ENCODE peak calls at places on chromosome X, in five cellular contexts. P is aorta, V is ascending aorta, B is cardiac muscle cell, T is ovary. J is an unnamed sample.

GRCh38 chrX:150310881-150311280 is 52.2 kb upstream of the MAMLD1 start:
- DNase-seq in B (no peak), P (no peak), T (no peak), V (peak; percentile 13), J (no peak)

GRCh38 chrX:69538321-69538876 is 34.3 kb downstream of the NALF2 start:
- DNase-seq in P (peak; percentile 93), V (peak; percentile 72), B (peak; percentile 79), T (peak; percentile 80), J (peak; percentile 66)

GRCh38 chrX:68997911-68998310 is 167.3 kb downstream of the PJA1 start:
- DNase-seq in V (peak; percentile 70), T (peak; percentile 70), B (peak; percentile 88), P (no peak), J (peak; percentile 70)

GRCh38 chrX:9492901-9493300 is 28.0 kb downstream of the TBL1X start:
- DNase-seq in B (no peak), T (no peak), V (no peak), P (no peak), J (no peak)

GRCh38 chrX:45771560-45772340 is 571.1 kb upstream of the DIPK2B start:
- DNase-seq in V (no peak), B (peak; percentile 63), P (peak; percentile 72), T (no peak), J (peak; percentile 28)

GRCh38 chrX:110044531-110045249 is 41.8 kb downstream of the TMEM164 start:
- DNase-seq in V (no peak), T (no peak), B (no peak), P (no peak), J (no peak)

GRCh38 chrX:40167240-40168182 is 69.8 kb upstream of the BCOR start:
- DNase-seq in P (peak; percentile 85), T (peak; percentile 70), V (peak; percentile 67), B (no peak), J (no peak)

GRCh38 chrX:28752330-28752729 is 165.1 kb downstream of the IL1RAPL1 start:
- DNase-seq in B (no peak), V (no peak), T (no peak), P (no peak), J (no peak)

GRCh38 chrX:67692246-67692645 is 148.4 kb downstream of the AR start:
- DNase-seq in B (peak; percentile 50), P (no peak), V (no peak), T (no peak), J (no peak)

GRCh38 chrX:150879855-150880807 is 18.3 kb downstream of the CD99L2 start:
- DNase-seq in T (no peak), P (no peak), V (no peak), B (no peak), J (no peak)

GRCh38 chrX:57137481-57137880 is 284 bp upstream of the SPIN2A start:
- DNase-seq in T (no peak), V (no peak), P (no peak), B (peak; percentile 57), J (no peak)

GRCh38 chrX:64975491-64975890 is 759 bp downstream of the ZC4H2 start:
- DNase-seq in P (peak; percentile 76), B (peak; percentile 14), T (peak; percentile 30), V (no peak), J (peak; percentile 23)

GRCh38 chrX:11446331-11446730 is 153.1 kb downstream of the AMELX start:
- DNase-seq in B (peak; percentile 76), T (no peak), P (no peak), V (no peak), J (no peak)

GRCh38 chrX:108439434-108439883 is at the start of gene COL4A5:
- DNase-seq in T (peak; percentile 49), P (peak; percentile 71), V (peak; percentile 63), B (peak; percentile 90), J (peak; percentile 23)

GRCh38 chrX:38692961-38693360 is 108.3 kb upstream of the MID1IP1 start:
- DNase-seq in T (no peak), P (no peak), V (no peak), B (no peak), J (no peak)

GRCh38 chrX:118497180-118497814 is 1.7 kb downstream of the DOCK11 start:
- DNase-seq in B (no peak), P (no peak), V (no peak), T (no peak), J (no peak)

GRCh38 chrX:37599735-37600134 is 28.3 kb downstream of the LANCL3 start:
- DNase-seq in P (no peak), B (no peak), T (no peak), V (no peak), J (no peak)

GRCh38 chrX:124239911-124240310 is 92.5 kb upstream of the TEX13D start:
- DNase-seq in P (no peak), B (no peak), V (no peak), T (no peak), J (no peak)

GRCh38 chrX:150848914-150849365 is 49.5 kb downstream of the CD99L2 start:
- DNase-seq in T (no peak), B (peak; percentile 29), P (no peak), V (no peak), J (peak; percentile 5)

GRCh38 chrX:41653125-41653524 is 35.6 kb upstream of the GPR34 start:
- DNase-seq in T (no peak), P (no peak), B (no peak), V (no peak), J (no peak)

GRCh38 chrX:131841496-131842410 is 181.3 kb upstream of the STK26 start:
- DNase-seq in V (no peak), P (no peak), T (no peak), B (peak; percentile 63), J (peak; percentile 29)

GRCh38 chrX:49238735-49239134 is 3.5 kb downstream of the CCDC22 start:
- DNase-seq in T (no peak), B (no peak), P (no peak), V (no peak), J (no peak)

GRCh38 chrX:48468693-48469691 is 1.1 kb downstream of the SLC38A5 start:
- DNase-seq in B (no peak), T (no peak), V (no peak), P (no peak), J (no peak)

GRCh38 chrX:10118530-10118929 is 38.2 kb upstream of the CLCN4 start:
- DNase-seq in V (no peak), T (no peak), P (no peak), B (no peak), J (no peak)

GRCh38 chrX:15913161-15913560 is 58.5 kb upstream of the AP1S2 start:
- DNase-seq in P (no peak), B (no peak), T (no peak), V (no peak), J (no peak)

GRCh38 chrX:26783512-26784225 is 567.7 kb downstream of the MAGEB5 start:
- DNase-seq in V (no peak), P (no peak), B (peak; percentile 6), T (no peak), J (peak; percentile 58)

GRCh38 chrX:2500681-2501151 is at the start of the genes DHRSX and ZBED1:
- DNase-seq in B (peak; percentile 47), P (peak; percentile 85), V (no peak), T (peak; percentile 66), J (peak; percentile 50)

GRCh38 chrX:30593435-30594200 is 16.1 kb upstream of the TASL start:
- DNase-seq in P (no peak), B (no peak), V (no peak), T (no peak), J (no peak)

GRCh38 chrX:151161690-151162089 is 14.7 kb upstream of the GPR50 start:
- DNase-seq in P (no peak), B (no peak), V (no peak), T (no peak), J (no peak)

GRCh38 chrX:11688201-11688600 is 22.5 kb upstream of the ARHGAP6 start:
- DNase-seq in T (no peak), V (no peak), B (no peak), P (no peak), J (no peak)

GRCh38 chrX:39894626-39895025 is 203.1 kb downstream of the BCOR start:
- DNase-seq in P (no peak), B (peak; percentile 30), T (no peak), V (no peak), J (no peak)

GRCh38 chrX:47145408-47146120 is 543 bp downstream of the RBM10 start:
- DNase-seq in B (no peak), T (no peak), P (no peak), V (no peak), J (no peak)

GRCh38 chrX:63764946-63765345 is 20.1 kb downstream of the ARHGEF9 start:
- DNase-seq in P (no peak), V (no peak), T (no peak), B (no peak), J (no peak)

GRCh38 chrX:148871422-148872152 is 371.2 kb downstream of the AFF2 start:
- DNase-seq in B (peak; percentile 87), T (no peak), P (no peak), V (no peak), J (no peak)

DNA sequence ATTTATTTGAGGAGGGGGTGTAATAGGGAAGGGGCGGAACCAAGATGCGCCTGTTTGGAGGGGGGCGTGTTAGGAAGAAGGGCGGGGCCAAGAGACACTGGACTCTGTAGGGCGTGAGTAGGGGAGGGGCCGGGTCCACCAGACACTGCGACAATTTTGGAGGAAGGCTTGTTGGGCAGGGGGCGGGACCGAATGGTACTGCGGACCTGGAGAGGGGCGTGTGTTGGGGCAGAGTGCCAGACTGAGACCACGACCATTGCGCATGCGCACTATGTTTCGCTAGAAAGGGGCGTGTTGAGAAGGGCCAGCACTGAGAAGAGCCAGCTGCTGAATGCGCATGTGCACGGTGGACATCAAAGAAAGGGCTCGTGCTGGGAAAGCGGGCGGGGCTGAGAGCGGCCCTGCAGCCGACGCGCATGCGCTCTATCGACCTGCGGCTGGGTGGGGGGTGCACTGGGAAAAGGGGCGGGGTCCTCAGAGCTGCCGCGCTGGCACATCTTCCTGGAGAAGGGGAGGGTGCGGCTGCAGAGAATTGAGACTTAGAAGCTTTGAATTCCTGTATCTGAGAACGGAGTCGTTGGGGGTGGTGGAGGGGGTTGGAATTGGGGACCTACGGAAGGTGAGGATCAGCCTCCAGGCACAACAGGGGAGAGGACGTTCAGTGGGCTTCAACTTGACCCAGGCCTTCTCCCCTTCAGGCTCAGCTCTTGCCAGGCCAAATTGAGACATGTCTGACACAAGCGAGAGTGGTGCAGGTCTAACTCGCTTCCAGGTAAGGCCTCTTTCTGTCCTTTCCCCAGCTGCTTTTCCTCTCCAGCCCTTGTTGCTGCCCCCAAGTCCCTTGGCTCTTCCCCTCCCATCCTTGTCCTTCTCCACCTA is 1.3 kb downstream of the MAGED2 start:
- DNase-seq in V (peak; percentile 95), T (peak; percentile 94), P (peak; percentile 95), B (peak; percentile 97), J (peak; percentile 97)
- H3K27me3 ChIP-seq in V (no peaks in the 10 kb centered on the region), T (no peaks in the 10 kb centered on the region), P (no peaks in the 10 kb centered on the region), B (no peaks in the 10 kb centered on the region), J (no peaks in the 10 kb centered on the region)

GRCh38 chrX:153968754-153969124 is 2.9 kb downstream of the HCFC1 start:
- DNase-seq in P (no peak), V (no peak), T (peak; percentile 37), B (no peak), J (peak; percentile 34)
- H3K4me3 ChIP-seq in P (no peak overlapping the region), V (peak overlapping the region; percentile 84), T (peak overlapping the region; percentile 83), B (peak overlapping the region; percentile 77), J (no peak overlapping the region)

DNA sequence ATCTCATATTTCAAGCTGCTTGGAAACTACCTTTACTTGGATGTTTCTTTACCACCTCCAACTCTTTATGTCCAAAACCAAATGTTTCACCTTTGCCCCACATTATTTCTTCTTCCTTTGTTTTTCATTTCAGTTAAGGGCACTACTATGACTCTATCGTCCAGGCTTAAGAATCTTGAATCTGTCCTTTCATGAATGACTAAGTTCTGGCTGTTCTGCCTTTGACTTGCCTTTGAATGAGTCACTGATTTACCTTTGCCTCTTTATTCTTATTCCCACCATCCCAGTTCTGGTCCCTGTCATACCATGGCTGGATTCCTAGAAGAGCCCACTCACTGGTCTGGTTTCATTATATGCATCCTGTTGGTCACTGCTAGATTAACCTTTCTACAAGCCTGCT is 30.6 kb upstream of the PLAC1 start:
- DNase-seq in P (no peak), T (no peak), B (no peak), V (no peak), J (no peak)
- H3K4me1 ChIP-seq in P (no peaks in the 10 kb centered on the region), T (no peaks in the 10 kb centered on the region), B (no peaks in the 10 kb centered on the region), V (no peaks in the 10 kb centered on the region), J (no peaks in the 10 kb centered on the region)

GRCh38 chrX:32395878-32396277 is 815.5 kb downstream of the DMD start:
- DNase-seq in T (no peak), P (no peak), B (no peak), V (no peak), J (no peak)
- H3K27me3 ChIP-seq in T (no peaks in the 10 kb centered on the region), P (no peaks in the 10 kb centered on the region), B (no peaks in the 10 kb centered on the region), V (no peaks in the 10 kb centered on the region), J (no peaks in the 10 kb centered on the region)